ENCODE peak calls at places on chromosomes 6 and 20, in ten cellular contexts. S is adrenal gland, W is cardiac muscle cell, Y is activated B cell treated with CpG ODN at 0.5 μM for 24 hours, D is mucosa of descending colon, E is AG09309, P is epithelial cell of proximal tubule, T is lower lobe of right lung, G is Caco-2, Q is foreskin fibroblast. V is an unnamed sample.

GRCh38 chr20:59412896-59413295 is 112.5 kb downstream of the EDN3 start:
- DNase-seq in T (no peak), E (no peak), D (no peak), P (no peak), W (peak), Q (no peak), G (peak), S (no peak), Y (no peak), V (no peak)

GRCh38 chr6:106087548-106088325 is 1.6 kb downstream of the PRDM1 start:
- DNase-seq in Y (no peak), S (no peak), P (no peak), G (no peak), E (peak), Q (peak), D (no peak), W (peak), T (no peak), V (no peak)

GRCh38 chr6:118768441-118768840 is 117.0 kb upstream of the CEP85L start:
- DNase-seq in W (no peak), D (no peak), P (no peak), S (no peak), G (no peak), Y (no peak), T (no peak), E (no peak), Q (peak), V (no peak)

GRCh38 chr20:3997446-3997845 is 17.9 kb downstream of the RNF24 start:
- DNase-seq in T (no peak), S (no peak), W (no peak), Q (no peak), E (no peak), Y (no peak), G (no peak), D (no peak), P (no peak), V (no peak)

GRCh38 chr6:147141690-147142308 is 62.4 kb upstream of the STXBP5 start:
- DNase-seq in D (no peak), S (no peak), E (no peak), Y (no peak), Q (peak), T (no peak), P (no peak), G (no peak), W (no peak), V (no peak)

GRCh38 chr20:17854307-17854903 is 114.2 kb downstream of the SNX5 start:
- DNase-seq in Q (peak), G (peak), E (no peak), D (peak), W (peak), S (peak), Y (no peak), P (no peak), T (no peak), V (no peak)

GRCh38 chr6:52849137-52849536 is 8.5 kb upstream of the GSTA5 start:
- DNase-seq in E (no peak), G (no peak), D (no peak), W (no peak), Q (no peak), P (no peak), Y (no peak), T (no peak), S (no peak), V (no peak)

GRCh38 chr20:3067139-3068009 is 4.0 kb upstream of the OXT start:
- DNase-seq in Y (no peak), P (no peak), S (peak), T (no peak), W (no peak), G (no peak), E (no peak), D (no peak), Q (peak), V (no peak)

GRCh38 chr6:154510144-154510905 is at the start of gene CNKSR3:
- DNase-seq in Q (peak), G (peak), Y (no peak), W (peak), P (no peak), E (peak), S (peak), T (peak), D (peak), V (no peak)

GRCh38 chr20:9186396-9186795 is 117.5 kb downstream of the PLCB4 start:
- DNase-seq in Q (no peak), G (no peak), T (no peak), D (no peak), Y (no peak), W (no peak), P (no peak), E (no peak), S (no peak), V (no peak)

GRCh38 chr6:121335111-121336008 is 1.1 kb upstream of the TBC1D32 start:
- DNase-seq in D (no peak), W (no peak), Q (no peak), S (no peak), Y (no peak), E (no peak), P (peak), T (no peak), G (no peak), V (no peak)

GRCh38 chr20:19968488-19969073 is 48.6 kb upstream of the NAA20 start:
- DNase-seq in Q (no peak), P (no peak), G (no peak), E (no peak), S (no peak), W (no peak), Y (no peak), D (no peak), T (no peak), V (no peak)

GRCh38 chr20:51385941-51386530 is 156.5 kb downstream of the NFATC2 start:
- DNase-seq in D (no peak), P (no peak), T (no peak), W (peak), E (no peak), Y (no peak), G (no peak), S (no peak), Q (peak), V (no peak)

GRCh38 chr6:12012231-12012565 is at the start of gene HIVEP1:
- DNase-seq in D (peak), Q (peak), S (peak), T (peak), E (no peak), Y (no peak), W (peak), P (no peak), G (no peak), V (peak)

GRCh38 chr6:44105993-44106740 is 21.1 kb downstream of the MRPL14 start:
- DNase-seq in E (no peak), Q (peak), G (no peak), D (no peak), S (no peak), W (no peak), T (no peak), P (no peak), Y (no peak), V (no peak)

GRCh38 chr6:54266400-54266923 is 41.8 kb upstream of the TINAG start:
- DNase-seq in E (no peak), G (no peak), S (no peak), Q (no peak), Y (no peak), W (no peak), P (no peak), T (no peak), D (no peak), V (no peak)

GRCh38 chr20:53547664-53548239 is 45.9 kb downstream of the ZNF217 start:
- DNase-seq in T (no peak), G (peak), Y (no peak), Q (peak), E (peak), D (no peak), W (peak), S (peak), P (peak), V (no peak)

GRCh38 chr6:12718025-12718424 is 1.5 kb downstream of the PHACTR1 start:
- DNase-seq in Q (peak), E (no peak), Y (no peak), D (no peak), W (no peak), P (peak), T (no peak), G (peak), S (no peak), V (no peak)

GRCh38 chr20:32828029-32828666 is 8.4 kb downstream of the MAPRE1 start:
- DNase-seq in E (no peak), Y (no peak), P (no peak), D (no peak), Q (peak), W (no peak), S (no peak), G (no peak), T (no peak), V (no peak)

GRCh38 chr6:130900913-130901312 is 73.7 kb downstream of the SMLR1 start:
- DNase-seq in W (no peak), Q (peak), Y (no peak), G (no peak), T (no peak), P (peak), D (no peak), S (peak), E (no peak), V (no peak)

GRCh38 chr6:30169658-30170614 is 6.6 kb downstream of the TRIM15 start:
- DNase-seq in W (peak), D (no peak), G (no peak), Q (peak), Y (no peak), T (no peak), E (peak), P (no peak), S (no peak), V (no peak)

GRCh38 chr6:30175765-30176164 is 12.4 kb downstream of the TRIM15 start:
- DNase-seq in P (no peak), T (no peak), Q (no peak), D (no peak), E (no peak), G (no peak), W (no peak), Y (no peak), S (no peak), V (no peak)

GRCh38 chr6:30167101-30167500 is 3.8 kb downstream of the TRIM15 start:
- DNase-seq in P (no peak), T (no peak), G (no peak), Y (no peak), E (no peak), W (no peak), S (no peak), D (no peak), Q (no peak), V (no peak)

DNA sequence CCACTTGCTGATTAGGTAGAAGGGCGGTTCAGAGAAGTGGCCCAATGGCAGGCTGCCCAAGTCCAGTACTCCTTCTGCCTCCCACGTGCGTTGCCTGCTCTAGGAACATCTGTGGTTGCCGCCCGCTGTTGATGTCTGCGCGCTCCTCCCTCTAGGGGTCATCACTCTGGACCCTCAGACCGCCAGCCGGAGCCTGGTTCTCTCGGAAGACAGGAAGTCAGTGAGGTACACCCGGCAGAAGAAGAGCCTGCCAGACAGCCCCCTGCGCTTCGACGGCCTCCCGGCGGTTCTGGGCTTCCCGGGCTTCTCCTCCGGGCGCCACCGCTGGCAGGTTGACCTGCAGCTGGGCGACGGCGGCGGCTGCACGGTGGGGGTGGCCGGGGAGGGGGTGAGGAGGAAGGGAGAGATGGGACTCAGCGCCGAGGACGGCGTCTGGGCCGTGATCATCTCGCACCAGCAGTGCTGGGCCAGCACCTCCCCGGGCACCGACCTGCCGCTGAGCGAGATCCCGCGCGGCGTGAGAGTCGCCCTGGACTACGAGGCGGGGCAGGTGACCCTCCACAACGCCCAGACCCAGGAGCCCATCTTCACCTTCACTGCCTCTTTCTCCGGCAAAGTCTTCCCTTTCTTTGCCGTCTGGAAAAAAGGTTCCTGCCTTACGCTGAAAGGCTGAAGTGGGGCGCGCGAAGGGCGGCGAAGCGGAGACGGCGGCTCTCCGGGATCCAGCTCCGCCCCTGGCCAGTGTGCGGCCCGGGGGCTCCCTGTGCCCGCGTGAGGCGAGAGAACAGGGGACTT is 8.5 kb downstream of the TRIM15 start:
- DNase-seq in P (no peak), S (no peak), E (no peak), Q (peak), W (peak), D (no peak), G (no peak), T (peak), Y (peak), V (no peak)
- TF ChIP-seq CTCF in P (no peak), S (no peak), E (no peak), Q (no peak), W (no peak), D (no peak), G (no peak), T (no peak), Y (no peak), V (no peak)

GRCh38 chr6:48449002-48449401 is 338.0 kb upstream of the PTCHD4 start:
- DNase-seq in G (no peak), W (no peak), D (no peak), Y (no peak), P (no peak), Q (peak), T (no peak), E (no peak), S (no peak), V (no peak)
- TF ChIP-seq CTCF in G (peak), W (peak), D (no peak), Y (no peak), P (peak), Q (peak), T (no peak), E (peak), S (no peak), V (no peak)

GRCh38 chr20:45470262-45470931 is 844 bp downstream of the WFDC2 start:
- DNase-seq in Q (peak), T (peak), S (no peak), D (peak), W (peak), P (no peak), G (peak), E (no peak), Y (no peak), V (no peak)

GRCh38 chr20:45467172-45467571 is 2.4 kb upstream of the WFDC2 start:
- DNase-seq in P (no peak), W (no peak), E (no peak), T (no peak), D (no peak), Q (no peak), S (no peak), Y (no peak), G (no peak), V (no peak)

GRCh38 chr20:45469336-45470261 is at the start of gene WFDC2:
- DNase-seq in P (no peak), Q (no peak), Y (no peak), E (no peak), G (peak), D (peak), T (peak), W (peak), S (no peak), V (no peak)

GRCh38 chr20:45467861-45468260 is 1.7 kb upstream of the WFDC2 start:
- DNase-seq in P (no peak), W (no peak), Y (no peak), Q (no peak), D (peak), E (no peak), G (no peak), S (no peak), T (no peak), V (no peak)

GRCh38 chr20:45470939-45471338 is 1.4 kb downstream of the WFDC2 start:
- DNase-seq in S (no peak), Y (no peak), P (no peak), E (no peak), Q (peak), W (peak), G (no peak), D (no peak), T (no peak), V (no peak)
- TF ChIP-seq CTCF in S (no peak), Y (no peak), P (peak), E (no peak), Q (no peak), W (peak), G (peak), D (no peak), T (no peak), V (no peak)

DNA sequence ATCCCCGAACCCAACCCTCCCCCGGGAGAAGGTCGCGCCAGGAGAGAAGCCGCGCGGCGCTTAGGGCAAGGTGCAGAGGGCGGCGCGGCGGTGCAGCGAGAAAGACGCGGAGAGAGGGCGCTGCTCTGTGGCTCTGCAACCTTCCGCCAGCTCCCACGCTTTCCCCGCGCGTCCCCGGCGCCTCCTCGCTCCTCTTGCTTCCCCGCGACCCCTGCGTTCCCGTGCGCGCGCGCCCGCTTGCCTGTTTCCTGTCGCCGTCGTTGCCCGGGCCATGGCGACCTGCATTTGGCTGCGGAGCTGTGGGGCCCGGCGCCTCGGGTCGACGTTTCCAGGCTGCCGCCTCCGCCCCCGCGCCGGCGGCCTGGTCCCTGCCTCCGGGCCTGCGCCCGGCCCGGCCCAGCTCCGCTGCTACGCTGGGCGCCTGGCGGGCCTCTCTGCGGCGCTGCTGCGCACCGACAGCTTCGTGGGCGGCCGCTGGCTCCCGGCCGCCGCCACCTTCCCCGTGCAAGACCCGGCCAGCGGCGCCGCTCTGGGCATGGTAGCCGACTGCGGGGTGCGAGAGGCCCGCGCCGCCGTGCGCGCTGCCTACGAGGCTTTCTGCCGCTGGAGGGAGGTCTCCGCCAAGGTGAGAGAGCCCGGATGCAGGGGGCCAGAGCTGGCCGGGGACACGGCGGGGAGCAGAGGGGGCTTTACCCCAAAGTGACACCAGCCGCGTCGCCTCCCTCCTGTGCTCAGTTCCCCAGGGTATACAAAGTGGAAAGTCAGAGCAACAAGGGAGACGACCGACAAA is at the start of gene ALDH5A1:
- DNase-seq in G (peak), W (peak), Q (peak), T (peak), E (no peak), D (peak), S (peak), P (no peak), Y (peak), V (peak)
- TF ChIP-seq CTCF in G (peak), W (peak), Q (peak), T (peak), E (peak), D (no peak), S (no peak), P (peak), Y (peak), V (peak)

GRCh38 chr6:161694995-161695394 is 421.1 kb upstream of the AGPAT4 start:
- DNase-seq in S (no peak), Q (peak), P (no peak), T (no peak), Y (no peak), W (peak), D (no peak), E (no peak), G (no peak), V (no peak)
- TF ChIP-seq CTCF in S (peak), Q (peak), P (peak), T (peak), Y (no peak), W (peak), D (no peak), E (peak), G (no peak), V (peak)

GRCh38 chr6:23081701-23082100 is 512.3 kb downstream of the HDGFL1 start:
- DNase-seq in E (no peak), G (no peak), P (no peak), W (no peak), T (no peak), S (no peak), D (no peak), Y (no peak), Q (peak), V (no peak)
- TF ChIP-seq CTCF in E (no peak), G (peak), P (peak), W (no peak), T (no peak), S (no peak), D (no peak), Y (no peak), Q (no peak), V (no peak)

GRCh38 chr6:152745509-152746171 is 5.0 kb upstream of the VIP start:
- DNase-seq in Y (no peak), D (no peak), W (no peak), P (no peak), G (no peak), S (no peak), T (no peak), Q (no peak), E (no peak), V (no peak)

GRCh38 chr6:152746172-152746553 is 4.4 kb upstream of the VIP start:
- DNase-seq in Y (no peak), T (no peak), E (peak), S (no peak), D (no peak), W (no peak), G (no peak), P (peak), Q (peak), V (no peak)

GRCh38 chr6:152749336-152749735 is 1.3 kb upstream of the VIP start:
- DNase-seq in W (no peak), S (no peak), Y (no peak), E (no peak), T (no peak), P (no peak), Q (no peak), G (no peak), D (no peak), V (no peak)

GRCh38 chr6:152750694-152751093 is at the start of gene VIP:
- DNase-seq in T (no peak), S (no peak), Y (no peak), W (peak), Q (peak), D (no peak), P (no peak), E (peak), G (no peak), V (no peak)

DNA sequence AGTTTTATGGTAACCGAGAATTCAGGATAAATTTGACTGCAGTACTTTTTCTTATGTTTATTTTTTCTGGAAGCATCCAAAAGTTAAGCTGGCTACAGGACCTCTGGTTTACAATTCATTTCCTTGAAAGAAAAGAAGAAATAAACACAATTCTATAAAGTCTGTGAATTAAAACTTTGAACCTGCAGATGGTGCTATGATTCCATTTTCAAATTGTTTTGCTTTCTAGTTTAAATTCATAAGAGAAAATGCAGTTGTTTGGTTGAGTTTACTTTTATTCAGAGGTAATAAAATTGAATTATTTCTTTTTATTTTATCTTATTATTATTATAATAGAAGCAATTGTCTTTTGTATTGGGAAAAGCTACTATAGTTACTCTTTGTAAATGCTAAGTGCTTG is 1.8 kb upstream of the VIP start:
- DNase-seq in D (no peak), T (no peak), W (no peak), G (no peak), Y (no peak), E (no peak), Q (peak), S (no peak), P (no peak), V (no peak)
- TF ChIP-seq CTCF in D (no peak), T (no peak), W (peak), G (no peak), Y (no peak), E (no peak), Q (peak), S (no peak), P (peak), V (no peak)

GRCh38 chr6:30727920-30728605 is 7.9 kb downstream of the TUBB start:
- DNase-seq in E (no peak), Y (no peak), S (peak), D (no peak), Q (peak), P (no peak), G (no peak), W (no peak), T (no peak), V (no peak)
- TF ChIP-seq CTCF in E (peak), Y (no peak), S (peak), D (no peak), Q (peak), P (no peak), G (peak), W (peak), T (no peak), V (no peak)